ENCODE peak calls at places on chromosomes 13 and 19, in five cellular contexts. One of them, this sample, is unnamed.

GRCh38 chr13:44329909-44330545 is 43.6 kb upstream of the SERP2 start:
- ATAC-seq in upper lobe of left lung: no peak
- ATAC-seq in HepG2: peak
- ATAC-seq in GM12878: no peak
- ATAC-seq in K562: no peak
- ATAC-seq in this sample: no peak

GRCh38 chr19:2970201-2970838 is 7.0 kb upstream of the TLE6 start:
- ATAC-seq in K562: no peak
- ATAC-seq in upper lobe of left lung: peak
- ATAC-seq in GM12878: no peak
- ATAC-seq in HepG2: no peak
- ATAC-seq in this sample: peak

GRCh38 chr13:29513002-29513980 is 82.2 kb downstream of the SLC7A1 start:
- ATAC-seq in GM12878: no peak
- ATAC-seq in K562: no peak
- ATAC-seq in upper lobe of left lung: no peak
- ATAC-seq in HepG2: no peak
- ATAC-seq in this sample: no peak

GRCh38 chr19:6381030-6381750 is 5.5 kb upstream of the PSPN start:
- ATAC-seq in upper lobe of left lung: no peak
- ATAC-seq in K562: peak
- ATAC-seq in GM12878: no peak
- ATAC-seq in HepG2: no peak
- ATAC-seq in this sample: no peak

GRCh38 chr13:32124743-32125142 is 93.2 kb downstream of the FRY start:
- ATAC-seq in K562: no peak
- ATAC-seq in HepG2: no peak
- ATAC-seq in upper lobe of left lung: peak
- ATAC-seq in GM12878: no peak
- ATAC-seq in this sample: no peak

GRCh38 chr19:55460670-55461258 is 678 bp downstream of the ISOC2 start:
- ATAC-seq in K562: peak
- ATAC-seq in GM12878: peak
- ATAC-seq in upper lobe of left lung: peak
- ATAC-seq in HepG2: peak
- ATAC-seq in this sample: peak

GRCh38 chr19:4889034-4889825 is 13.5 kb downstream of the ARRDC5 start:
- ATAC-seq in HepG2: no peak
- ATAC-seq in GM12878: no peak
- ATAC-seq in K562: peak
- ATAC-seq in upper lobe of left lung: no peak
- ATAC-seq in this sample: no peak

GRCh38 chr13:37914781-37915391 is 45.3 kb upstream of the TRPC4 start:
- ATAC-seq in K562: no peak
- ATAC-seq in upper lobe of left lung: no peak
- ATAC-seq in GM12878: no peak
- ATAC-seq in HepG2: no peak
- ATAC-seq in this sample: no peak

GRCh38 chr19:3098141-3098514 is 4.0 kb downstream of the GNA11 start:
- ATAC-seq in K562: no peak
- ATAC-seq in upper lobe of left lung: no peak
- ATAC-seq in HepG2: no peak
- ATAC-seq in GM12878: no peak
- ATAC-seq in this sample: no peak

GRCh38 chr19:19628499-19629134 is 597 bp upstream of the LPAR2 start:
- ATAC-seq in GM12878: peak
- ATAC-seq in upper lobe of left lung: peak
- ATAC-seq in HepG2: no peak
- ATAC-seq in K562: no peak
- ATAC-seq in this sample: no peak
- TF ChIP-seq POLR2A in GM12878: peak
- TF ChIP-seq POLR2A in upper lobe of left lung: peak
- TF ChIP-seq POLR2A in HepG2: no peak
- TF ChIP-seq POLR2A in K562: no peak
- TF ChIP-seq POLR2A in this sample: no peak

GRCh38 chr19:40594657-40595077 is 6.5 kb upstream of the LTBP4 start:
- ATAC-seq in K562: no peak
- ATAC-seq in HepG2: peak
- ATAC-seq in upper lobe of left lung: no peak
- ATAC-seq in GM12878: no peak
- ATAC-seq in this sample: no peak

GRCh38 chr19:40594251-40594650 is 6.9 kb upstream of the LTBP4 start:
- ATAC-seq in K562: no peak
- ATAC-seq in upper lobe of left lung: no peak
- ATAC-seq in HepG2: no peak
- ATAC-seq in GM12878: no peak
- ATAC-seq in this sample: no peak

GRCh38 chr19:40590464-40591265 is 10.5 kb upstream of the LTBP4 start:
- ATAC-seq in GM12878: no peak
- ATAC-seq in HepG2: no peak
- ATAC-seq in K562: no peak
- ATAC-seq in upper lobe of left lung: peak
- ATAC-seq in this sample: no peak

GRCh38 chr19:40589723-40590429 is 11.3 kb upstream of the LTBP4 start:
- ATAC-seq in GM12878: no peak
- ATAC-seq in HepG2: no peak
- ATAC-seq in upper lobe of left lung: no peak
- ATAC-seq in K562: no peak
- ATAC-seq in this sample: no peak

GRCh38 chr19:40592170-40592569 is 9.0 kb upstream of the LTBP4 start:
- ATAC-seq in K562: peak
- ATAC-seq in GM12878: peak
- ATAC-seq in HepG2: no peak
- ATAC-seq in upper lobe of left lung: peak
- ATAC-seq in this sample: no peak
- TF ChIP-seq EP300 in K562: no peak
- TF ChIP-seq EP300 in GM12878: no peak
- TF ChIP-seq EP300 in HepG2: no peak
- TF ChIP-seq EP300 in upper lobe of left lung: no peak
- TF ChIP-seq EP300 in this sample: no peak

GRCh38 chr13:102707465-102707864 is 12.6 kb upstream of the METTL21C start:
- ATAC-seq in GM12878: no peak
- ATAC-seq in upper lobe of left lung: peak
- ATAC-seq in HepG2: no peak
- ATAC-seq in K562: no peak
- ATAC-seq in this sample: no peak
- TF ChIP-seq POLR2AphosphoS5 in GM12878: no peak
- TF ChIP-seq POLR2AphosphoS5 in upper lobe of left lung: no peak
- TF ChIP-seq POLR2AphosphoS5 in HepG2: no peak
- TF ChIP-seq POLR2AphosphoS5 in K562: no peak
- TF ChIP-seq POLR2AphosphoS5 in this sample: no peak

GRCh38 chr13:30866692-30867669 is 39.1 kb upstream of the MEDAG start:
- ATAC-seq in GM12878: no peak
- ATAC-seq in HepG2: no peak
- ATAC-seq in upper lobe of left lung: no peak
- ATAC-seq in K562: no peak
- ATAC-seq in this sample: no peak

GRCh38 chr13:30863796-30864195 is 42.3 kb upstream of the MEDAG start:
- ATAC-seq in upper lobe of left lung: no peak
- ATAC-seq in K562: no peak
- ATAC-seq in GM12878: no peak
- ATAC-seq in HepG2: no peak
- ATAC-seq in this sample: no peak

GRCh38 chr13:30863231-30863630 is 42.8 kb upstream of the MEDAG start:
- ATAC-seq in upper lobe of left lung: no peak
- ATAC-seq in K562: no peak
- ATAC-seq in HepG2: no peak
- ATAC-seq in GM12878: no peak
- ATAC-seq in this sample: no peak

GRCh38 chr13:30864352-30865130 is 41.5 kb upstream of the MEDAG start:
- ATAC-seq in HepG2: peak
- ATAC-seq in GM12878: no peak
- ATAC-seq in K562: no peak
- ATAC-seq in upper lobe of left lung: peak
- ATAC-seq in this sample: peak

GRCh38 chr13:30865131-30866009 is 40.7 kb upstream of the MEDAG start:
- ATAC-seq in K562: peak
- ATAC-seq in upper lobe of left lung: peak
- ATAC-seq in GM12878: peak
- ATAC-seq in HepG2: peak
- ATAC-seq in this sample: peak
- TF ChIP-seq POLR2A in K562: no peak
- TF ChIP-seq POLR2A in upper lobe of left lung: no peak
- TF ChIP-seq POLR2A in GM12878: no peak
- TF ChIP-seq POLR2A in HepG2: peak
- TF ChIP-seq POLR2A in this sample: no peak

GRCh38 chr19:45506246-45506990 is 861 bp upstream of the VASP start:
- ATAC-seq in GM12878: peak
- ATAC-seq in HepG2: peak
- ATAC-seq in upper lobe of left lung: peak
- ATAC-seq in K562: peak
- ATAC-seq in this sample: peak
- TF ChIP-seq EP300 in GM12878: peak
- TF ChIP-seq EP300 in HepG2: peak
- TF ChIP-seq EP300 in upper lobe of left lung: no peak
- TF ChIP-seq EP300 in K562: no peak
- TF ChIP-seq EP300 in this sample: no peak